ENCODE peak calls at places on chromosomes 3 and 15, in five cellular contexts. One of them, this sample, is unnamed.

GRCh38 chr15:96977886-96978285 is 647.4 kb downstream of the NR2F2 start:
- DNase-seq in ovary: no peak
- DNase-seq in transverse colon: no peak
- DNase-seq in tibial nerve: no peak
- DNase-seq in A549: no peak
- DNase-seq in this sample: no peak

GRCh38 chr3:45870099-45870498 is 16.2 kb upstream of the CCR9 start:
- DNase-seq in ovary: no peak
- DNase-seq in A549: no peak
- DNase-seq in transverse colon: peak; percentile 45
- DNase-seq in tibial nerve: no peak
- DNase-seq in this sample: no peak

GRCh38 chr3:16813336-16813735 is 71.4 kb upstream of the PLCL2 start:
- DNase-seq in transverse colon: no peak
- DNase-seq in tibial nerve: no peak
- DNase-seq in ovary: no peak
- DNase-seq in A549: no peak
- DNase-seq in this sample: no peak

GRCh38 chr3:74636981-74637380 is 22.5 kb upstream of the CNTN3 start:
- DNase-seq in A549: no peak
- DNase-seq in transverse colon: no peak
- DNase-seq in ovary: no peak
- DNase-seq in tibial nerve: no peak
- DNase-seq in this sample: no peak

GRCh38 chr3:187983484-187984124 is 170.4 kb upstream of the LPP start:
- DNase-seq in ovary: peak; percentile 33
- DNase-seq in transverse colon: no peak
- DNase-seq in A549: no peak
- DNase-seq in tibial nerve: peak; percentile 32
- DNase-seq in this sample: no peak

GRCh38 chr3:119743921-119744320 is 38.0 kb upstream of the NR1I2 start:
- DNase-seq in A549: no peak
- DNase-seq in transverse colon: no peak
- DNase-seq in ovary: no peak
- DNase-seq in tibial nerve: no peak
- DNase-seq in this sample: no peak

GRCh38 chr15:74776851-74777768 is 4.8 kb upstream of the CSK start:
- DNase-seq in A549: no peak
- DNase-seq in transverse colon: peak; percentile 42
- DNase-seq in tibial nerve: no peak
- DNase-seq in ovary: no peak
- DNase-seq in this sample: no peak

GRCh38 chr3:106913111-106913698 is 464.0 kb upstream of the CCDC54 start:
- DNase-seq in ovary: no peak
- DNase-seq in tibial nerve: no peak
- DNase-seq in A549: no peak
- DNase-seq in transverse colon: no peak
- DNase-seq in this sample: no peak

GRCh38 chr15:29818141-29818540 is 4.1 kb downstream of the TJP1 start:
- DNase-seq in tibial nerve: no peak
- DNase-seq in transverse colon: no peak
- DNase-seq in ovary: no peak
- DNase-seq in A549: no peak
- DNase-seq in this sample: no peak

GRCh38 chr3:64802460-64802859 is 114.7 kb upstream of the ADAMTS9 start:
- DNase-seq in transverse colon: no peak
- DNase-seq in ovary: no peak
- DNase-seq in A549: no peak
- DNase-seq in tibial nerve: no peak
- DNase-seq in this sample: no peak

GRCh38 chr3:4772171-4772804 is 206.9 kb upstream of the BHLHE40 start:
- DNase-seq in ovary: peak; percentile 86
- DNase-seq in transverse colon: peak; percentile 85
- DNase-seq in A549: no peak
- DNase-seq in tibial nerve: peak; percentile 73
- DNase-seq in this sample: peak; percentile 93

GRCh38 chr3:150620002-150620689 is 17.0 kb downstream of the SELENOT start:
- DNase-seq in tibial nerve: no peak
- DNase-seq in transverse colon: no peak
- DNase-seq in A549: no peak
- DNase-seq in ovary: no peak
- DNase-seq in this sample: no peak

GRCh38 chr3:124964432-124964831 is 29.9 kb upstream of the MUC13 start:
- DNase-seq in ovary: no peak
- DNase-seq in A549: no peak
- DNase-seq in tibial nerve: no peak
- DNase-seq in transverse colon: no peak
- DNase-seq in this sample: no peak

GRCh38 chr3:187130346-187131066 is 8.8 kb downstream of the RPL39L start:
- DNase-seq in ovary: no peak
- DNase-seq in A549: no peak
- DNase-seq in tibial nerve: no peak
- DNase-seq in transverse colon: no peak
- DNase-seq in this sample: no peak

GRCh38 chr3:143040264-143040879 is 39.0 kb downstream of the U2SURP start:
- DNase-seq in transverse colon: no peak
- DNase-seq in tibial nerve: no peak
- DNase-seq in A549: no peak
- DNase-seq in ovary: no peak
- DNase-seq in this sample: no peak

GRCh38 chr3:10459954-10460754 is 45.2 kb downstream of the ATP2B2 start:
- DNase-seq in tibial nerve: no peak
- DNase-seq in ovary: no peak
- DNase-seq in A549: peak; percentile 60
- DNase-seq in transverse colon: peak; percentile 16
- DNase-seq in this sample: no peak

GRCh38 chr15:74410502-74410901 is 23.3 kb downstream of the SEMA7A start:
- DNase-seq in A549: no peak
- DNase-seq in tibial nerve: no peak
- DNase-seq in transverse colon: no peak
- DNase-seq in ovary: no peak
- DNase-seq in this sample: no peak

GRCh38 chr3:63193647-63194046 is 84.5 kb upstream of the SYNPR start:
- DNase-seq in ovary: no peak
- DNase-seq in transverse colon: no peak
- DNase-seq in A549: no peak
- DNase-seq in tibial nerve: no peak
- DNase-seq in this sample: no peak

GRCh38 chr3:143122608-143123352 is 3.2 kb downstream of the CHST2 start:
- DNase-seq in A549: no peak
- DNase-seq in transverse colon: no peak
- DNase-seq in tibial nerve: no peak
- DNase-seq in ovary: no peak
- DNase-seq in this sample: no peak

GRCh38 chr3:108334698-108335097 is 38.4 kb downstream of the HHLA2 start:
- DNase-seq in tibial nerve: no peak
- DNase-seq in transverse colon: no peak
- DNase-seq in ovary: no peak
- DNase-seq in A549: no peak
- DNase-seq in this sample: no peak

GRCh38 chr3:37628711-37629301 is 232.9 kb upstream of the CTDSPL start:
- DNase-seq in A549: no peak
- DNase-seq in ovary: no peak
- DNase-seq in tibial nerve: no peak
- DNase-seq in transverse colon: peak; percentile 15
- DNase-seq in this sample: peak; percentile 76

GRCh38 chr15:68154923-68155559 is 50.1 kb downstream of the CALML4 start:
- DNase-seq in transverse colon: peak; percentile 33
- DNase-seq in ovary: peak; percentile 70
- DNase-seq in A549: peak; percentile 39
- DNase-seq in tibial nerve: peak; percentile 71
- DNase-seq in this sample: no peak

GRCh38 chr3:110027446-110027845 is 690.1 kb upstream of the DPPA4 start:
- DNase-seq in tibial nerve: no peak
- DNase-seq in transverse colon: no peak
- DNase-seq in A549: no peak
- DNase-seq in ovary: no peak
- DNase-seq in this sample: no peak

GRCh38 chr3:79871656-79872055 is 103.9 kb upstream of the ROBO1 start:
- DNase-seq in transverse colon: no peak
- DNase-seq in ovary: no peak
- DNase-seq in tibial nerve: no peak
- DNase-seq in A549: no peak
- DNase-seq in this sample: no peak

GRCh38 chr3:111715911-111716523 is 120.9 kb upstream of the ZBED2 start:
- DNase-seq in A549: peak; percentile 65
- DNase-seq in tibial nerve: peak; percentile 34
- DNase-seq in ovary: peak; percentile 29
- DNase-seq in transverse colon: peak; percentile 62
- DNase-seq in this sample: no peak

GRCh38 chr3:184171562-184171961 is 3.1 kb upstream of the AP2M1 start:
- DNase-seq in ovary: no peak
- DNase-seq in A549: no peak
- DNase-seq in transverse colon: no peak
- DNase-seq in tibial nerve: no peak
- DNase-seq in this sample: no peak

GRCh38 chr15:35980719-35981118 is 434.8 kb upstream of the DPH6 start:
- DNase-seq in transverse colon: no peak
- DNase-seq in ovary: no peak
- DNase-seq in A549: no peak
- DNase-seq in tibial nerve: no peak
- DNase-seq in this sample: no peak

GRCh38 chr15:32910839-32911238 is 193.0 kb downstream of the GREM1 start:
- DNase-seq in transverse colon: no peak
- DNase-seq in A549: no peak
- DNase-seq in ovary: no peak
- DNase-seq in tibial nerve: no peak
- DNase-seq in this sample: no peak

GRCh38 chr15:65816441-65816840 is 24.3 kb upstream of the DENND4A start:
- DNase-seq in transverse colon: no peak
- DNase-seq in A549: no peak
- DNase-seq in ovary: no peak
- DNase-seq in tibial nerve: no peak
- DNase-seq in this sample: no peak

GRCh38 chr3:76040946-76041345 is 255.6 kb upstream of the ZNF717 start:
- DNase-seq in ovary: no peak
- DNase-seq in transverse colon: no peak
- DNase-seq in A549: no peak
- DNase-seq in tibial nerve: no peak
- DNase-seq in this sample: no peak

GRCh38 chr3:36591959-36592358 is 172.4 kb downstream of the DCLK3 start:
- DNase-seq in ovary: no peak
- DNase-seq in transverse colon: no peak
- DNase-seq in tibial nerve: no peak
- DNase-seq in A549: no peak
- DNase-seq in this sample: no peak

GRCh38 chr3:87088984-87089841 is 98.3 kb upstream of the VGLL3 start:
- DNase-seq in transverse colon: peak; percentile 37
- DNase-seq in tibial nerve: peak; percentile 46
- DNase-seq in ovary: peak; percentile 39
- DNase-seq in A549: peak; percentile 46
- DNase-seq in this sample: peak; percentile 89
- H3K4me1 ChIP-seq in transverse colon: no peaks in the 10 kb centered on the region
- H3K4me1 ChIP-seq in tibial nerve: no peaks in the 10 kb centered on the region
- H3K4me1 ChIP-seq in ovary: no peaks in the 10 kb centered on the region
- H3K4me1 ChIP-seq in A549: no peaks in the 10 kb centered on the region
- H3K4me1 ChIP-seq in this sample: no peaks in the 10 kb centered on the region

DNA sequence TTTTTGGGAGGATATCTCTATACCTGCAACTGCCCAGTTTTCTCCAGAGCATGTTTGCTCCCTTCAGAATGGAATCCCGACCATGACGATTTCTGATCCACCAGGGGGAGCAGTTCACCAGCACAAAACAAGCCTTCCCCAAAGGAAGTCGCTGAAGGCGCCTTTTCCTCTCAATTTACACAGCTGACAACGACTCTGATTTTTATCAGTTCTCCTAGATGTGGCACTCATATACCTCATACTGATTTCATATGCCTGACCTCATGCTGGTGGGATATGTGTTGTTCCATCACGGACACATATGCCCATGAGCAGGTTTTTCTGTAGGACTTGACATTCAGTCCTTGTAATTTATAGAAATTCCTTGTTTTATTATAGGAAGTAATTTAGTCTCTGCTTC is 1028.2 kb downstream of the MCTP2 start:
- DNase-seq in ovary: peak; percentile 83
- DNase-seq in tibial nerve: peak; percentile 77
- DNase-seq in A549: peak; percentile 43
- DNase-seq in transverse colon: peak; percentile 49
- DNase-seq in this sample: peak; percentile 87
- TF ChIP-seq EP300 in ovary: no peak
- TF ChIP-seq EP300 in tibial nerve: peak; percentile 80
- TF ChIP-seq EP300 in A549: no peak
- TF ChIP-seq EP300 in transverse colon: no peak
- TF ChIP-seq EP300 in this sample: no peak

DNA sequence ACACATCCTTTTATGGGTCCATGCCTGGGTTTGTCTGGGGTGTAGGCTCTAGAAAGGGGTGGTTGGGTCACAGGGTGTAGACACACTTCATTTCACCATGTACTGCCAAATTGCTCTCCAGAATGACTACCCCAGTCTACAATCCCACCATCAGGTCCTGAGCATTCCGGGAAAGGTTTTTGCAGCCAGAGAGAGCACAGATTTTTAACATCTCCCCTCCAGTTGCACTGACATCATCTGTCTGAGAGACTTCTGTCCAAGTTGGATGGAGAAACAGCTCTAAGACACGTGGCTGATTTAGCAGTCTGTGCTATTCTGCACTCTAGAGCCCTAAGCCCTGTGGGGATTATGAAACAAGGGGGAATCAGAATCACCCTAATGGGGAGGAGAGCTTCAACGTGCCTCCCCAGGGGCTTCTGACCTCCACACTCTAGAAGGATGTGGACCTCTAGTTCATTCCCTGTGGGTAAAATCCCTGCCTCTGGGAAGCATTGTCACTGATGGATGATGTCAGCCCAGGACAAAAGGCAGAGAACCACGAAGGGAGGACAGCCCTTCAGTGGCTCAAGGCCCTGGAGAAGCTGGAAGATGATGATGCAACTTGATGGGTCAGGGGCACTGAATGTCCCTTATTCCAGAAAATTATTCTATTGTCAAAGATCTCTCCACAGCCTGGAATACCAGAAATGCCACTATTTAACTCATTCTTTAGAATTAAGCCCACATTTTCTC is 71.5 kb downstream of the CD200R1L start:
- DNase-seq in transverse colon: no peak
- DNase-seq in A549: no peak
- DNase-seq in tibial nerve: no peak
- DNase-seq in ovary: peak; percentile 22
- DNase-seq in this sample: no peak
- H3K4me1 ChIP-seq in transverse colon: no peaks in the 10 kb centered on the region
- H3K4me1 ChIP-seq in A549: peaks cover 80% of the 10 kb centered on the region
- H3K4me1 ChIP-seq in tibial nerve: no peaks in the 10 kb centered on the region
- H3K4me1 ChIP-seq in ovary: no peaks in the 10 kb centered on the region
- H3K4me1 ChIP-seq in this sample: peaks cover 44% of the 10 kb centered on the region

GRCh38 chr3:13301295-13301987 is 118.7 kb downstream of the NUP210 start:
- DNase-seq in tibial nerve: no peak
- DNase-seq in A549: peak; percentile 64
- DNase-seq in transverse colon: no peak
- DNase-seq in ovary: no peak
- DNase-seq in this sample: no peak
- TF ChIP-seq EP300 in tibial nerve: no peak
- TF ChIP-seq EP300 in A549: no peak
- TF ChIP-seq EP300 in transverse colon: no peak
- TF ChIP-seq EP300 in ovary: no peak
- TF ChIP-seq EP300 in this sample: no peak

DNA sequence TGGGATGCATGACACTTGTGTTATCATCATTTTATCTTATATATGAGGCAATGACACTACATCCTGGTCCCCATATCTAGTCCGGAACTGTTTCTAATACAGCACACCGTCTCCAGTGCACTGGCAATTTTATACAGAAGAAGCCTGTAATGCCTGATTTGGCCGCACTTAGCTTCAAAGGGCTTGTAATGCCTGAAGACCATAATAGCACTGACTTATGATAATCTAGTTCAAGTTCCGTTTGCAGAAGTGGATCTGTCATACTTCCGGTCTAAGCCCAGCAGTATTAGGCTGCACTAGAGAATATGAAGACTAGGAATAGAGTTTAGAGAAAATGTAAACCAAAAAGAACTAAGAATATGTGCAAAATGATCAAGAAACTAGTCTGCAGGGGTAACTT is 1.3 kb downstream of the BNIP2 start:
- DNase-seq in ovary: no peak
- DNase-seq in tibial nerve: no peak
- DNase-seq in A549: no peak
- DNase-seq in transverse colon: no peak
- DNase-seq in this sample: no peak
- H3K4me1 ChIP-seq in ovary: peaks cover 6% of the 10 kb centered on the region
- H3K4me1 ChIP-seq in tibial nerve: no peaks in the 10 kb centered on the region
- H3K4me1 ChIP-seq in A549: peaks cover 29% of the 10 kb centered on the region
- H3K4me1 ChIP-seq in transverse colon: peaks cover 19% of the 10 kb centered on the region
- H3K4me1 ChIP-seq in this sample: peaks cover 37% of the 10 kb centered on the region

This sample was measured in sigmoid colon.